ENCODE peak calls at places on chromosomes 5 and 9, in eight cellular contexts. One of them, this sample, is unnamed.

GRCh38 chr9:110847661-110848060 is 179.1 kb downstream of the MUSK start:
- DNase-seq in HT1080: no peak
- DNase-seq in stimulated activated CD4-positive, alpha-beta T cell treated with anti-CD3 and anti-CD28 coated beads, Interleukin-2, amount 100 ng/mL, for 48 hours: no peak
- DNase-seq in activated naive CD4-positive, alpha-beta T cell: no peak
- DNase-seq in Caki2: no peak
- DNase-seq in endothelial cell: no peak
- DNase-seq in epithelial cell of esophagus: no peak
- DNase-seq in cardiac muscle cell: peak
- DNase-seq in this sample: no peak

GRCh38 chr5:141637693-141638419 is 1.1 kb downstream of the RELL2 start:
- DNase-seq in stimulated activated CD4-positive, alpha-beta T cell treated with anti-CD3 and anti-CD28 coated beads, Interleukin-2, amount 100 ng/mL, for 48 hours: peak
- DNase-seq in endothelial cell: peak
- DNase-seq in Caki2: no peak
- DNase-seq in epithelial cell of esophagus: peak
- DNase-seq in activated naive CD4-positive, alpha-beta T cell: no peak
- DNase-seq in HT1080: peak
- DNase-seq in cardiac muscle cell: peak
- DNase-seq in this sample: peak

GRCh38 chr9:115146581-115147021 is 28.6 kb upstream of the TNC start:
- DNase-seq in HT1080: peak
- DNase-seq in cardiac muscle cell: peak
- DNase-seq in endothelial cell: no peak
- DNase-seq in epithelial cell of esophagus: peak
- DNase-seq in activated naive CD4-positive, alpha-beta T cell: no peak
- DNase-seq in Caki2: peak
- DNase-seq in stimulated activated CD4-positive, alpha-beta T cell treated with anti-CD3 and anti-CD28 coated beads, Interleukin-2, amount 100 ng/mL, for 48 hours: no peak
- DNase-seq in this sample: peak

GRCh38 chr5:89036166-89036565 is 153.2 kb upstream of the MEF2C start:
- DNase-seq in epithelial cell of esophagus: peak
- DNase-seq in Caki2: no peak
- DNase-seq in stimulated activated CD4-positive, alpha-beta T cell treated with anti-CD3 and anti-CD28 coated beads, Interleukin-2, amount 100 ng/mL, for 48 hours: no peak
- DNase-seq in HT1080: no peak
- DNase-seq in cardiac muscle cell: no peak
- DNase-seq in activated naive CD4-positive, alpha-beta T cell: no peak
- DNase-seq in endothelial cell: no peak
- DNase-seq in this sample: peak

GRCh38 chr9:16267336-16268036 is 603.0 kb downstream of the BNC2 start:
- DNase-seq in HT1080: peak
- DNase-seq in cardiac muscle cell: peak
- DNase-seq in activated naive CD4-positive, alpha-beta T cell: no peak
- DNase-seq in endothelial cell: no peak
- DNase-seq in epithelial cell of esophagus: no peak
- DNase-seq in stimulated activated CD4-positive, alpha-beta T cell treated with anti-CD3 and anti-CD28 coated beads, Interleukin-2, amount 100 ng/mL, for 48 hours: no peak
- DNase-seq in Caki2: no peak
- DNase-seq in this sample: no peak

GRCh38 chr9:81113408-81114124 is 575.8 kb downstream of the TLE1 start:
- DNase-seq in epithelial cell of esophagus: no peak
- DNase-seq in Caki2: no peak
- DNase-seq in HT1080: peak
- DNase-seq in activated naive CD4-positive, alpha-beta T cell: no peak
- DNase-seq in endothelial cell: no peak
- DNase-seq in stimulated activated CD4-positive, alpha-beta T cell treated with anti-CD3 and anti-CD28 coated beads, Interleukin-2, amount 100 ng/mL, for 48 hours: no peak
- DNase-seq in cardiac muscle cell: no peak
- DNase-seq in this sample: peak

GRCh38 chr5:35161637-35162248 is 68.5 kb downstream of the PRLR start:
- DNase-seq in epithelial cell of esophagus: no peak
- DNase-seq in cardiac muscle cell: no peak
- DNase-seq in Caki2: no peak
- DNase-seq in activated naive CD4-positive, alpha-beta T cell: no peak
- DNase-seq in endothelial cell: no peak
- DNase-seq in stimulated activated CD4-positive, alpha-beta T cell treated with anti-CD3 and anti-CD28 coated beads, Interleukin-2, amount 100 ng/mL, for 48 hours: no peak
- DNase-seq in HT1080: no peak
- DNase-seq in this sample: no peak

GRCh38 chr5:77984587-77984986 is 208.4 kb upstream of the TBCA start:
- DNase-seq in activated naive CD4-positive, alpha-beta T cell: no peak
- DNase-seq in cardiac muscle cell: no peak
- DNase-seq in HT1080: no peak
- DNase-seq in epithelial cell of esophagus: no peak
- DNase-seq in endothelial cell: no peak
- DNase-seq in stimulated activated CD4-positive, alpha-beta T cell treated with anti-CD3 and anti-CD28 coated beads, Interleukin-2, amount 100 ng/mL, for 48 hours: no peak
- DNase-seq in Caki2: no peak
- DNase-seq in this sample: no peak

GRCh38 chr9:38062498-38063362 is 6.3 kb downstream of the SHB start:
- DNase-seq in HT1080: peak
- DNase-seq in stimulated activated CD4-positive, alpha-beta T cell treated with anti-CD3 and anti-CD28 coated beads, Interleukin-2, amount 100 ng/mL, for 48 hours: no peak
- DNase-seq in activated naive CD4-positive, alpha-beta T cell: no peak
- DNase-seq in epithelial cell of esophagus: peak
- DNase-seq in cardiac muscle cell: peak
- DNase-seq in Caki2: no peak
- DNase-seq in endothelial cell: no peak
- DNase-seq in this sample: no peak

GRCh38 chr9:133108794-133109641 is 12.0 kb downstream of the RALGDS start:
- DNase-seq in HT1080: no peak
- DNase-seq in Caki2: no peak
- DNase-seq in activated naive CD4-positive, alpha-beta T cell: no peak
- DNase-seq in stimulated activated CD4-positive, alpha-beta T cell treated with anti-CD3 and anti-CD28 coated beads, Interleukin-2, amount 100 ng/mL, for 48 hours: no peak
- DNase-seq in endothelial cell: no peak
- DNase-seq in cardiac muscle cell: no peak
- DNase-seq in epithelial cell of esophagus: no peak
- DNase-seq in this sample: no peak

GRCh38 chr5:159704160-159704559 is 212.1 kb upstream of the ADRA1B start:
- DNase-seq in Caki2: no peak
- DNase-seq in activated naive CD4-positive, alpha-beta T cell: no peak
- DNase-seq in HT1080: no peak
- DNase-seq in stimulated activated CD4-positive, alpha-beta T cell treated with anti-CD3 and anti-CD28 coated beads, Interleukin-2, amount 100 ng/mL, for 48 hours: no peak
- DNase-seq in epithelial cell of esophagus: no peak
- DNase-seq in cardiac muscle cell: peak
- DNase-seq in endothelial cell: no peak
- DNase-seq in this sample: no peak

GRCh38 chr9:87812375-87813118 is 70.1 kb upstream of the SPATA31E1 start:
- DNase-seq in epithelial cell of esophagus: peak
- DNase-seq in cardiac muscle cell: peak
- DNase-seq in Caki2: peak
- DNase-seq in stimulated activated CD4-positive, alpha-beta T cell treated with anti-CD3 and anti-CD28 coated beads, Interleukin-2, amount 100 ng/mL, for 48 hours: peak
- DNase-seq in HT1080: peak
- DNase-seq in endothelial cell: peak
- DNase-seq in activated naive CD4-positive, alpha-beta T cell: no peak
- DNase-seq in this sample: peak

GRCh38 chr9:16191691-16192402 is 639.0 kb downstream of the CCDC171 start:
- DNase-seq in Caki2: peak
- DNase-seq in activated naive CD4-positive, alpha-beta T cell: no peak
- DNase-seq in cardiac muscle cell: peak
- DNase-seq in stimulated activated CD4-positive, alpha-beta T cell treated with anti-CD3 and anti-CD28 coated beads, Interleukin-2, amount 100 ng/mL, for 48 hours: peak
- DNase-seq in endothelial cell: peak
- DNase-seq in HT1080: peak
- DNase-seq in epithelial cell of esophagus: peak
- DNase-seq in this sample: peak

GRCh38 chr5:149410721-149411432 is 31.8 kb upstream of the IL17B start:
- DNase-seq in endothelial cell: no peak
- DNase-seq in HT1080: no peak
- DNase-seq in cardiac muscle cell: peak
- DNase-seq in activated naive CD4-positive, alpha-beta T cell: no peak
- DNase-seq in Caki2: no peak
- DNase-seq in epithelial cell of esophagus: no peak
- DNase-seq in stimulated activated CD4-positive, alpha-beta T cell treated with anti-CD3 and anti-CD28 coated beads, Interleukin-2, amount 100 ng/mL, for 48 hours: no peak
- DNase-seq in this sample: no peak

GRCh38 chr5:125775896-125776295 is 647.3 kb upstream of the GRAMD2B start:
- DNase-seq in Caki2: no peak
- DNase-seq in epithelial cell of esophagus: no peak
- DNase-seq in HT1080: no peak
- DNase-seq in activated naive CD4-positive, alpha-beta T cell: no peak
- DNase-seq in cardiac muscle cell: no peak
- DNase-seq in endothelial cell: no peak
- DNase-seq in stimulated activated CD4-positive, alpha-beta T cell treated with anti-CD3 and anti-CD28 coated beads, Interleukin-2, amount 100 ng/mL, for 48 hours: no peak
- DNase-seq in this sample: peak

GRCh38 chr5:87319469-87319868 is 51.8 kb downstream of the RASA1 start:
- DNase-seq in endothelial cell: no peak
- DNase-seq in cardiac muscle cell: no peak
- DNase-seq in activated naive CD4-positive, alpha-beta T cell: no peak
- DNase-seq in epithelial cell of esophagus: no peak
- DNase-seq in stimulated activated CD4-positive, alpha-beta T cell treated with anti-CD3 and anti-CD28 coated beads, Interleukin-2, amount 100 ng/mL, for 48 hours: no peak
- DNase-seq in HT1080: no peak
- DNase-seq in Caki2: no peak
- DNase-seq in this sample: no peak

GRCh38 chr9:89422151-89422918 is 75.6 kb downstream of the SEMA4D start:
- DNase-seq in epithelial cell of esophagus: peak
- DNase-seq in cardiac muscle cell: peak
- DNase-seq in endothelial cell: no peak
- DNase-seq in HT1080: peak
- DNase-seq in activated naive CD4-positive, alpha-beta T cell: no peak
- DNase-seq in Caki2: no peak
- DNase-seq in stimulated activated CD4-positive, alpha-beta T cell treated with anti-CD3 and anti-CD28 coated beads, Interleukin-2, amount 100 ng/mL, for 48 hours: peak
- DNase-seq in this sample: peak

GRCh38 chr9:31542384-31543055 is 841.9 kb upstream of the ACO1 start:
- DNase-seq in Caki2: no peak
- DNase-seq in endothelial cell: peak
- DNase-seq in stimulated activated CD4-positive, alpha-beta T cell treated with anti-CD3 and anti-CD28 coated beads, Interleukin-2, amount 100 ng/mL, for 48 hours: no peak
- DNase-seq in HT1080: peak
- DNase-seq in epithelial cell of esophagus: peak
- DNase-seq in cardiac muscle cell: peak
- DNase-seq in activated naive CD4-positive, alpha-beta T cell: no peak
- DNase-seq in this sample: no peak

GRCh38 chr5:83549681-83550080 is 78.1 kb downstream of the VCAN start:
- DNase-seq in Caki2: no peak
- DNase-seq in HT1080: no peak
- DNase-seq in stimulated activated CD4-positive, alpha-beta T cell treated with anti-CD3 and anti-CD28 coated beads, Interleukin-2, amount 100 ng/mL, for 48 hours: no peak
- DNase-seq in activated naive CD4-positive, alpha-beta T cell: no peak
- DNase-seq in endothelial cell: no peak
- DNase-seq in cardiac muscle cell: no peak
- DNase-seq in epithelial cell of esophagus: no peak
- DNase-seq in this sample: no peak

GRCh38 chr5:58462623-58463230 is 2.8 kb upstream of the PLK2 start:
- DNase-seq in stimulated activated CD4-positive, alpha-beta T cell treated with anti-CD3 and anti-CD28 coated beads, Interleukin-2, amount 100 ng/mL, for 48 hours: peak
- DNase-seq in cardiac muscle cell: peak
- DNase-seq in activated naive CD4-positive, alpha-beta T cell: no peak
- DNase-seq in epithelial cell of esophagus: peak
- DNase-seq in endothelial cell: peak
- DNase-seq in HT1080: peak
- DNase-seq in Caki2: peak
- DNase-seq in this sample: peak

GRCh38 chr5:161546463-161547301 is at the start of gene GABRB2:
- DNase-seq in HT1080: no peak
- DNase-seq in epithelial cell of esophagus: peak
- DNase-seq in stimulated activated CD4-positive, alpha-beta T cell treated with anti-CD3 and anti-CD28 coated beads, Interleukin-2, amount 100 ng/mL, for 48 hours: no peak
- DNase-seq in Caki2: peak
- DNase-seq in activated naive CD4-positive, alpha-beta T cell: no peak
- DNase-seq in cardiac muscle cell: peak
- DNase-seq in endothelial cell: peak
- DNase-seq in this sample: no peak

GRCh38 chr5:71600783-71601182 is 13.6 kb downstream of the MCCC2 start:
- DNase-seq in cardiac muscle cell: peak
- DNase-seq in Caki2: no peak
- DNase-seq in activated naive CD4-positive, alpha-beta T cell: no peak
- DNase-seq in endothelial cell: no peak
- DNase-seq in stimulated activated CD4-positive, alpha-beta T cell treated with anti-CD3 and anti-CD28 coated beads, Interleukin-2, amount 100 ng/mL, for 48 hours: no peak
- DNase-seq in HT1080: no peak
- DNase-seq in epithelial cell of esophagus: peak
- DNase-seq in this sample: no peak

GRCh38 chr9:117145811-117146490 is 268.9 kb downstream of the ASTN2 start:
- DNase-seq in epithelial cell of esophagus: no peak
- DNase-seq in endothelial cell: no peak
- DNase-seq in activated naive CD4-positive, alpha-beta T cell: no peak
- DNase-seq in cardiac muscle cell: no peak
- DNase-seq in stimulated activated CD4-positive, alpha-beta T cell treated with anti-CD3 and anti-CD28 coated beads, Interleukin-2, amount 100 ng/mL, for 48 hours: no peak
- DNase-seq in HT1080: no peak
- DNase-seq in Caki2: no peak
- DNase-seq in this sample: no peak

GRCh38 chr9:84024041-84024575 is 43.5 kb downstream of the RMI1 start:
- DNase-seq in HT1080: no peak
- DNase-seq in Caki2: no peak
- DNase-seq in stimulated activated CD4-positive, alpha-beta T cell treated with anti-CD3 and anti-CD28 coated beads, Interleukin-2, amount 100 ng/mL, for 48 hours: no peak
- DNase-seq in endothelial cell: no peak
- DNase-seq in cardiac muscle cell: no peak
- DNase-seq in activated naive CD4-positive, alpha-beta T cell: no peak
- DNase-seq in epithelial cell of esophagus: no peak
- DNase-seq in this sample: no peak

GRCh38 chr5:170184007-170184687 is 48.6 kb upstream of the C5orf58 start:
- DNase-seq in endothelial cell: peak
- DNase-seq in cardiac muscle cell: peak
- DNase-seq in activated naive CD4-positive, alpha-beta T cell: no peak
- DNase-seq in stimulated activated CD4-positive, alpha-beta T cell treated with anti-CD3 and anti-CD28 coated beads, Interleukin-2, amount 100 ng/mL, for 48 hours: peak
- DNase-seq in epithelial cell of esophagus: peak
- DNase-seq in Caki2: peak
- DNase-seq in HT1080: peak
- DNase-seq in this sample: peak

GRCh38 chr5:179731791-179732411 is 721 bp upstream of the MAML1 start:
- DNase-seq in Caki2: no peak
- DNase-seq in activated naive CD4-positive, alpha-beta T cell: no peak
- DNase-seq in HT1080: no peak
- DNase-seq in stimulated activated CD4-positive, alpha-beta T cell treated with anti-CD3 and anti-CD28 coated beads, Interleukin-2, amount 100 ng/mL, for 48 hours: peak
- DNase-seq in epithelial cell of esophagus: peak
- DNase-seq in cardiac muscle cell: peak
- DNase-seq in endothelial cell: peak
- DNase-seq in this sample: peak

GRCh38 chr9:125971895-125972729 is 224.9 kb downstream of the PBX3 start:
- DNase-seq in epithelial cell of esophagus: peak
- DNase-seq in HT1080: no peak
- DNase-seq in Caki2: no peak
- DNase-seq in endothelial cell: no peak
- DNase-seq in activated naive CD4-positive, alpha-beta T cell: no peak
- DNase-seq in cardiac muscle cell: no peak
- DNase-seq in stimulated activated CD4-positive, alpha-beta T cell treated with anti-CD3 and anti-CD28 coated beads, Interleukin-2, amount 100 ng/mL, for 48 hours: no peak
- DNase-seq in this sample: no peak

GRCh38 chr9:110814159-110814558 is 145.6 kb downstream of the MUSK start:
- DNase-seq in HT1080: peak
- DNase-seq in cardiac muscle cell: no peak
- DNase-seq in endothelial cell: no peak
- DNase-seq in activated naive CD4-positive, alpha-beta T cell: no peak
- DNase-seq in Caki2: no peak
- DNase-seq in stimulated activated CD4-positive, alpha-beta T cell treated with anti-CD3 and anti-CD28 coated beads, Interleukin-2, amount 100 ng/mL, for 48 hours: no peak
- DNase-seq in epithelial cell of esophagus: peak
- DNase-seq in this sample: peak

GRCh38 chr5:178307266-178308045 is 74.9 kb upstream of the PHYKPL start:
- DNase-seq in epithelial cell of esophagus: no peak
- DNase-seq in endothelial cell: no peak
- DNase-seq in HT1080: no peak
- DNase-seq in Caki2: no peak
- DNase-seq in stimulated activated CD4-positive, alpha-beta T cell treated with anti-CD3 and anti-CD28 coated beads, Interleukin-2, amount 100 ng/mL, for 48 hours: no peak
- DNase-seq in cardiac muscle cell: no peak
- DNase-seq in activated naive CD4-positive, alpha-beta T cell: no peak
- DNase-seq in this sample: no peak

GRCh38 chr5:113489299-113489698 is 1.0 kb upstream of the MCC start:
- DNase-seq in epithelial cell of esophagus: peak
- DNase-seq in cardiac muscle cell: peak
- DNase-seq in activated naive CD4-positive, alpha-beta T cell: no peak
- DNase-seq in endothelial cell: no peak
- DNase-seq in HT1080: peak
- DNase-seq in stimulated activated CD4-positive, alpha-beta T cell treated with anti-CD3 and anti-CD28 coated beads, Interleukin-2, amount 100 ng/mL, for 48 hours: no peak
- DNase-seq in Caki2: peak
- DNase-seq in this sample: peak

GRCh38 chr9:27188426-27188825 is 79.4 kb downstream of the TEK start:
- DNase-seq in Caki2: no peak
- DNase-seq in stimulated activated CD4-positive, alpha-beta T cell treated with anti-CD3 and anti-CD28 coated beads, Interleukin-2, amount 100 ng/mL, for 48 hours: no peak
- DNase-seq in epithelial cell of esophagus: no peak
- DNase-seq in HT1080: no peak
- DNase-seq in endothelial cell: no peak
- DNase-seq in cardiac muscle cell: no peak
- DNase-seq in activated naive CD4-positive, alpha-beta T cell: no peak
- DNase-seq in this sample: no peak

GRCh38 chr5:171842777-171843053 is 57.1 kb downstream of the SMIM23 start:
- DNase-seq in HT1080: no peak
- DNase-seq in endothelial cell: no peak
- DNase-seq in stimulated activated CD4-positive, alpha-beta T cell treated with anti-CD3 and anti-CD28 coated beads, Interleukin-2, amount 100 ng/mL, for 48 hours: no peak
- DNase-seq in activated naive CD4-positive, alpha-beta T cell: no peak
- DNase-seq in cardiac muscle cell: no peak
- DNase-seq in Caki2: no peak
- DNase-seq in epithelial cell of esophagus: no peak
- DNase-seq in this sample: no peak

GRCh38 chr5:33261305-33261704 is 179.5 kb upstream of the TARS1 start:
- DNase-seq in activated naive CD4-positive, alpha-beta T cell: no peak
- DNase-seq in Caki2: no peak
- DNase-seq in endothelial cell: no peak
- DNase-seq in epithelial cell of esophagus: no peak
- DNase-seq in cardiac muscle cell: peak
- DNase-seq in HT1080: peak
- DNase-seq in stimulated activated CD4-positive, alpha-beta T cell treated with anti-CD3 and anti-CD28 coated beads, Interleukin-2, amount 100 ng/mL, for 48 hours: no peak
- DNase-seq in this sample: no peak

GRCh38 chr5:110478899-110479298 is 247.6 kb downstream of the TMEM232 start:
- DNase-seq in HT1080: peak
- DNase-seq in Caki2: no peak
- DNase-seq in epithelial cell of esophagus: peak
- DNase-seq in stimulated activated CD4-positive, alpha-beta T cell treated with anti-CD3 and anti-CD28 coated beads, Interleukin-2, amount 100 ng/mL, for 48 hours: no peak
- DNase-seq in cardiac muscle cell: peak
- DNase-seq in activated naive CD4-positive, alpha-beta T cell: no peak
- DNase-seq in endothelial cell: no peak
- DNase-seq in this sample: no peak

This sample was measured in trophoblast cell.